ENCODE peak calls at places on chromosomes 5 and 9, in eight cellular contexts. L is left lung, O is RWPE1, Y is right atrium auricular region, P is MM.1S, N is Caco-2, K is astrocyte of the spinal cord, D is foreskin fibroblast. T is an unnamed sample.

GRCh38 chr9:80811662-80812061 is 877.7 kb downstream of the TLE1 start:
- DNase-seq in L (no peak), O (no peak), Y (no peak), P (no peak), N (no peak), K (no peak), D (no peak), T (no peak)

GRCh38 chr5:1132570-1132969 is 20.7 kb upstream of the SLC12A7 start:
- DNase-seq in L (no peak), O (no peak), Y (no peak), P (no peak), N (no peak), K (no peak), D (no peak), T (no peak)

GRCh38 chr9:77707696-77708095 is 59.6 kb upstream of the GNA14 start:
- DNase-seq in L (no peak), O (peak), Y (peak), P (no peak), N (no peak), K (peak), D (peak), T (no peak)

GRCh38 chr5:40606077-40606765 is 73.5 kb upstream of the PTGER4 start:
- DNase-seq in L (peak), O (no peak), Y (no peak), P (no peak), N (no peak), K (no peak), D (no peak), T (no peak)

GRCh38 chr5:123819401-123819800 is 307.4 kb downstream of the CSNK1G3 start:
- DNase-seq in L (no peak), O (no peak), Y (no peak), P (no peak), N (no peak), K (no peak), D (peak), T (no peak)

GRCh38 chr5:124341066-124341943 is 405.1 kb downstream of the ZNF608 start:
- DNase-seq in L (no peak), O (no peak), Y (no peak), P (no peak), N (no peak), K (no peak), D (peak), T (no peak)

GRCh38 chr5:1299511-1299850 is 4.6 kb upstream of the TERT start:
- DNase-seq in L (no peak), O (no peak), Y (no peak), P (no peak), N (peak), K (no peak), D (no peak), T (no peak)

GRCh38 chr9:7968642-7969041 is 169.1 kb upstream of the DMAC1 start:
- DNase-seq in L (no peak), O (no peak), Y (no peak), P (no peak), N (no peak), K (no peak), D (no peak), T (no peak)

GRCh38 chr5:176733586-176734262 is 76.6 kb upstream of the UNC5A start:
- DNase-seq in L (no peak), O (no peak), Y (no peak), P (no peak), N (no peak), K (no peak), D (peak), T (no peak)

GRCh38 chr5:163976691-163977090 is 471.3 kb downstream of the MAT2B start:
- DNase-seq in L (no peak), O (no peak), Y (no peak), P (no peak), N (no peak), K (no peak), D (no peak), T (no peak)

GRCh38 chr5:163978897-163979296 is 473.5 kb downstream of the MAT2B start:
- DNase-seq in L (no peak), O (no peak), Y (no peak), P (peak), N (no peak), K (no peak), D (no peak), T (no peak)
- TF ChIP-seq CTCF in L (no peak), O (no peak), Y (no peak), P (peak), N (peak), K (no peak), D (no peak), T (no peak)

DNA sequence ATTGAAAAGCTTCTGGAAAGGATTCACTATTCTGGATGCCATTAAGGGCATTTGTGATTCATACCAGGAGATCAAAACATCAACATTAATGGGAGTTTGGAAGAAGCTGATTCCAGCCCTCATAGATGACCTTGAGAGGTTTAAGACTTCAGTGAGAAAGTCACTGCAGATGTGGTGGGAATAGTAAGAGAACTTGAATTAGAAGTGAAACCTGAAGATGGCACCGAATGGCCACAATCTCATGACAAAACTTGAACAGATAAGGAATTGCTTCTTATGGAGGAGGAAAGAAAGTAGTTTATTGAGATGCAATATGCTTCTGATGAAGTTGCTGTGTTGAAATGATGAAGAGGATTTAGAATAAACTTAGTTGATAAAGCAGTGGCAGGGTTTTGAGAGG is 254.6 kb upstream of the SLC24A2 start:
- DNase-seq in L (no peak), O (no peak), Y (no peak), P (peak), N (no peak), K (no peak), D (peak), T (no peak)
- TF ChIP-seq CTCF in L (no peak), O (no peak), Y (no peak), P (peak), N (no peak), K (no peak), D (no peak), T (no peak)

DNA sequence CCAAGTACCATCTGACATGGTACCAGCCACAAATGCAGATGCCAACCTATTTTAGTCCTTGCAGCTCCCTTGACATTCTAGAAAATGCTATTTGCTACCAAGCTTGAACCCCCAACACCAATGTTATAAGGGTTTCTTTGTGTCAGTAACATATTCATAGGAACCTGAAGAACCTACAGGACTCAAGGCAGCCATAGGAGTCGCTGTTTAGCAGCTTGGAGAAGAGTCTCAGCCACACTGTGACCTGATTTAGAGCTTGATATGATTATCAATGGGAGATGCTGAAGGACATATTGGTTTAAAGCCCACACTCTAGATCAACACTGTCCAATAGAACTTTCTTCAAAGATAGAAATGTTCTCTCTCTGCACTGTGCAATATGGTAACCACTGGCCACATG is 6.4 kb upstream of the ZFR start:
- DNase-seq in L (no peak), O (no peak), Y (no peak), P (peak), N (no peak), K (no peak), D (no peak), T (no peak)
- TF ChIP-seq CTCF in L (no peak), O (no peak), Y (no peak), P (peak), N (no peak), K (no peak), D (peak), T (no peak)

DNA sequence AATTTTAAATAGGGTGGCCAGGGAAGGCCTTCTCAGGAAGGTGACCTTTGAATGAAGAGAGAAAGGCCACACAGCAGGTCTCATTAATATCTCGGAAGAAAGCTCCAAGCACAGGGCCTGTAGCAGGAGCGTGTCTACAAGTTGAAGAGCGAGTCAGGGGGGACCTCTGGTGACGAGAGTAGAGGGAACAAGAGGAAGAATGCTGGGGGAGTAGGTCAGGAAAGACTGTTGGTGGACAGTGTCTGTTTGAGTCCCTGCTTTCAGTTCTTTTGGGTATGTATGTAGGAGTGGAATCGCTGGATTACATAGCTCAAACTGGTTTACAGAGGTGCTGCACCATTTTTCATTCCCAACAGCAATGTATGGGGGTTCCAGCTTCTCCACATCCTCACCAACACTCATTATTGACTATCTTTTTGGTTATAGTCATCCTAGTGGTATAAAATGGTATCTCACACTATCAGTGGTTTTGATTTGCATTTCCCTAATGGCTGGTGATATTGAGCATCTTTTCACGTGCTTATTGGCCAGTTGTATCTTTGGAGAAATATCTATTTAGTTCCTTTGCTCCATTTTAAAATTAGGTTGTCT is 55.8 kb downstream of the NUP214 start:
- DNase-seq in L (no peak), O (no peak), Y (no peak), P (no peak), N (no peak), K (no peak), D (no peak), T (no peak)
- TF ChIP-seq CTCF in L (no peak), O (peak), Y (no peak), P (peak), N (no peak), K (peak), D (no peak), T (no peak)

GRCh38 chr9:5478214-5478613 is 27.9 kb downstream of the CD274 start:
- DNase-seq in L (no peak), O (no peak), Y (no peak), P (no peak), N (no peak), K (no peak), D (no peak), T (no peak)

GRCh38 chr9:5482194-5482593 is 28.1 kb upstream of the PDCD1LG2 start:
- DNase-seq in L (peak), O (no peak), Y (no peak), P (no peak), N (no peak), K (no peak), D (no peak), T (no peak)

GRCh38 chr9:5479994-5480694 is 29.8 kb downstream of the CD274 start:
- DNase-seq in L (no peak), O (no peak), Y (no peak), P (no peak), N (no peak), K (no peak), D (no peak), T (peak)

GRCh38 chr9:5481744-5482027 is 28.6 kb upstream of the PDCD1LG2 start:
- DNase-seq in L (no peak), O (no peak), Y (no peak), P (no peak), N (no peak), K (no peak), D (no peak), T (no peak)

DNA sequence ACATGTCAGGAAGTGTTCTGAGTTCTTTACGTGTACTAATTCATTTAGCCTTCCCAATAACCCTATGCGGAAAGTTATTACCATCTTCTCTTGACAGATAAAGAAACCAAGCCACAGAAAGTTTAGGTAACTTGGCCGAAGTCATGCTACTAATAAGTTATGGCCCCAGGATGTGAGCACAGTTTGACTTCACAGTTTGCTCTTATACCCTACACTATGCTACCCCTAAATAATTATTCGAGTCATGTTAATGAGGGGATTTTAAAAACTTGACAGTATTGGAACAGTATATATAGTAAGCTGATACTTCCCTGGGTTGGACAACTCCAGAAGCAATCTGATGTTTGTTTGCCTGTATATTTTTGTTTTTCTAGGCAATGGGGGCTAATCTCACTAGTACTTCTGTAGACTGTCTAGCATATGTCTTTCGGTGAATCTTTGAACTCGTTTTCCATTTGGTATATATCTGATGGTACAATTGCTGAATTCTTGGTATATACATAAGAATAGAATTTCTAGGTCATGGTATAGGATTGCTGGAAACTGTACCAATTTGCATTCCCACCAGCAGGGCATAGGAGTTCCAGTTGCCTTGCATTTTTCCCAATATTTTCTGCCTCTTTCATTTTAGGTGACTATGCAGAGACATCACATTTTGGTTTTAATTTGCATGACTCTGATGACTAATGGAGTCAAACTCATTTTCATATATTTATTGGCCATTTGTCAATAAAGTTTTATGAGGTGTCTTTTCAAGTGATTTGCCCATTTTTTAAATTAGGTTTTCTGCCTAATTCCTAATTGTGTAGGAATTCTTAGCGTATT is 29.2 kb upstream of the PDCD1LG2 start:
- DNase-seq in L (no peak), O (no peak), Y (no peak), P (no peak), N (no peak), K (no peak), D (peak), T (no peak)
- TF ChIP-seq CTCF in L (no peak), O (no peak), Y (no peak), P (no peak), N (no peak), K (peak), D (peak), T (no peak)